ENCODE peak calls at places on chromosomes 7 and 10, in seven cellular contexts. K is PC-3, T is fibroblast of lung, L is heart right ventricle, J is WERI-Rb-1, P is astrocyte, U is sigmoid colon. Q is an unnamed sample.

GRCh38 chr10:6275022-6275997 is 72.6 kb downstream of the PFKFB3 start:
- DNase-seq in K (peak; percentile 89), T (peak; percentile 95), L (peak; percentile 86), J (no peak), P (peak; percentile 99), U (peak; percentile 94), Q (peak; percentile 99)

GRCh38 chr10:92572362-92573090 is 1.4 kb downstream of the IDE start:
- DNase-seq in K (peak; percentile 9), T (no peak), L (peak; percentile 6), J (peak; percentile 65), P (peak; percentile 6), U (no peak), Q (peak; percentile 15)

GRCh38 chr7:8305625-8306388 is 43.8 kb upstream of the ICA1 start:
- DNase-seq in K (peak; percentile 31), T (no peak), L (no peak), J (no peak), P (no peak), U (no peak), Q (peak; percentile 8)

GRCh38 chr10:101052285-101052684 is 9.5 kb upstream of the KAZALD1 start:
- DNase-seq in K (peak; percentile 78), T (peak; percentile 77), L (no peak), J (no peak), P (peak; percentile 69), U (no peak), Q (peak; percentile 67)

GRCh38 chr7:91759205-91759863 is 121.2 kb downstream of the MTERF1 start:
- DNase-seq in K (peak; percentile 93), T (peak; percentile 54), L (no peak), J (no peak), P (peak; percentile 22), U (no peak), Q (peak; percentile 89)

GRCh38 chr10:35554461-35555056 is 50.6 kb upstream of the GJD4 start:
- DNase-seq in K (no peak), T (no peak), L (no peak), J (no peak), P (no peak), U (no peak), Q (no peak)

GRCh38 chr7:69599211-69599878 is 1.1 kb downstream of the AUTS2 start:
- DNase-seq in K (no peak), T (peak; percentile 9), L (no peak), J (peak; percentile 16), P (peak; percentile 8), U (peak; percentile 67), Q (no peak)

GRCh38 chr10:18666810-18667209 is 7.6 kb downstream of the ARL5B start:
- DNase-seq in K (peak; percentile 76), T (peak; percentile 83), L (no peak), J (no peak), P (peak; percentile 84), U (no peak), Q (peak; percentile 97)

GRCh38 chr10:22544325-22545068 is 169.9 kb downstream of the PIP4K2A start:
- DNase-seq in K (no peak), T (no peak), L (no peak), J (no peak), P (no peak), U (no peak), Q (no peak)

GRCh38 chr7:41054960-41055700 is 647.8 kb downstream of the INHBA start:
- DNase-seq in K (no peak), T (peak; percentile 16), L (no peak), J (no peak), P (no peak), U (no peak), Q (no peak)

GRCh38 chr7:118169146-118169545 is 14.8 kb upstream of the LSM8 start:
- DNase-seq in K (peak; percentile 4), T (no peak), L (no peak), J (no peak), P (no peak), U (no peak), Q (peak; percentile 29)

GRCh38 chr10:102665904-102666509 is 21.7 kb downstream of the TRIM8 start:
- DNase-seq in K (no peak), T (no peak), L (no peak), J (no peak), P (no peak), U (no peak), Q (peak; percentile 39)

GRCh38 chr7:97013025-97013424 is 7.7 kb downstream of the DLX6 start:
- DNase-seq in K (no peak), T (no peak), L (no peak), J (no peak), P (no peak), U (no peak), Q (no peak)

GRCh38 chr10:79137826-79138225 is 69.1 kb downstream of the ZMIZ1 start:
- DNase-seq in K (no peak), T (peak; percentile 57), L (no peak), J (no peak), P (peak; percentile 68), U (peak; percentile 79), Q (no peak)

GRCh38 chr7:92682767-92683539 is 92.8 kb upstream of the FAM133B start:
- DNase-seq in K (peak; percentile 33), T (peak; percentile 12), L (no peak), J (no peak), P (peak; percentile 41), U (no peak), Q (no peak)

GRCh38 chr7:23403970-23404369 is 66.3 kb downstream of the IGF2BP3 start:
- DNase-seq in K (no peak), T (no peak), L (no peak), J (no peak), P (no peak), U (no peak), Q (no peak)

GRCh38 chr7:150716368-150716767 is at the start of gene GIMAP1:
- DNase-seq in K (no peak), T (no peak), L (peak; percentile 78), J (no peak), P (no peak), U (no peak), Q (no peak)

GRCh38 chr7:150715293-150715692 is 1.1 kb upstream of the GIMAP1 start:
- DNase-seq in K (no peak), T (no peak), L (no peak), J (no peak), P (no peak), U (no peak), Q (no peak)

GRCh38 chr7:150716939-150717338 is 526 bp downstream of the GIMAP1 start:
- DNase-seq in K (no peak), T (no peak), L (no peak), J (no peak), P (no peak), U (no peak), Q (no peak)

GRCh38 chr7:150717821-150718420 is 1.5 kb downstream of the GIMAP1 start:
- DNase-seq in K (no peak), T (no peak), L (no peak), J (peak; percentile 25), P (no peak), U (no peak), Q (no peak)

GRCh38 chr7:150715738-150716137 is 675 bp upstream of the GIMAP1 start:
- DNase-seq in K (no peak), T (no peak), L (no peak), J (no peak), P (no peak), U (no peak), Q (no peak)
- H3K4me3 ChIP-seq in K (no peak overlapping the region), T (no peak overlapping the region), L (peak overlapping the region; percentile 61), J (no peak overlapping the region), P (no peak overlapping the region), U (no peak overlapping the region), Q (no peak overlapping the region)

GRCh38 chr10:30134546-30134945 is 75.2 kb upstream of the JCAD start:
- DNase-seq in K (no peak), T (no peak), L (no peak), J (no peak), P (no peak), U (no peak), Q (no peak)

DNA sequence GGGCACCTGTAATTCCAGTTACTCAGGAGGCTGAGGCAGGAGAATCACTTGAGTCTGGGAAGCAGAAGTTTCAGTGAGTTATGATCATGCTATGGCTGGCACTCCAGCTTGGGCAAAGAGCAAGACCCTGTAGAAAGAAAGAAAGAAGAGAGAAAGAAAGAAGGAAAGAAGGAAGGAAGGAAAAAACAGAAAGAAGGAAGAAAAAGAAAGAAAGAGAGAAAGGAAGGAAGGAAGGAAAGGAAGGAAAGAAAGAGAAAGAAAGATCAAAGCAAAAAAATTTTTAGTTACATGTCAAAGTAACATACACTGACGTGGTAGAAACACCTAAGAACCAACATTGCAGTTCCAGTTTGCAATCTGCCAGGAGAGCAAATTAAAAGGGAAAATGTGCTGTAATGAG is 73.8 kb upstream of the JCAD start:
- DNase-seq in K (no peak), T (no peak), L (no peak), J (no peak), P (no peak), U (no peak), Q (no peak)
- H3K36me3 ChIP-seq in K (no peaks in the 10 kb centered on the region), T (no peaks in the 10 kb centered on the region), L (no peaks in the 10 kb centered on the region), J (no peaks in the 10 kb centered on the region), P (no peaks in the 10 kb centered on the region), U (no peaks in the 10 kb centered on the region), Q (no peaks in the 10 kb centered on the region)

GRCh38 chr7:30478349-30479228 is at the start of gene NOD1:
- DNase-seq in K (peak; percentile 78), T (peak; percentile 77), L (peak; percentile 78), J (peak; percentile 56), P (peak; percentile 63), U (peak; percentile 86), Q (peak; percentile 57)

GRCh38 chr7:30474893-30475292 is 3.7 kb downstream of the NOD1 start:
- DNase-seq in K (no peak), T (peak; percentile 92), L (no peak), J (no peak), P (peak; percentile 96), U (peak; percentile 72), Q (no peak)

GRCh38 chr7:30474485-30474884 is 4.1 kb downstream of the NOD1 start:
- DNase-seq in K (no peak), T (no peak), L (no peak), J (no peak), P (no peak), U (peak; percentile 25), Q (no peak)

GRCh38 chr7:30475580-30475979 is 3.0 kb downstream of the NOD1 start:
- DNase-seq in K (no peak), T (no peak), L (no peak), J (no peak), P (peak; percentile 42), U (no peak), Q (no peak)

DNA sequence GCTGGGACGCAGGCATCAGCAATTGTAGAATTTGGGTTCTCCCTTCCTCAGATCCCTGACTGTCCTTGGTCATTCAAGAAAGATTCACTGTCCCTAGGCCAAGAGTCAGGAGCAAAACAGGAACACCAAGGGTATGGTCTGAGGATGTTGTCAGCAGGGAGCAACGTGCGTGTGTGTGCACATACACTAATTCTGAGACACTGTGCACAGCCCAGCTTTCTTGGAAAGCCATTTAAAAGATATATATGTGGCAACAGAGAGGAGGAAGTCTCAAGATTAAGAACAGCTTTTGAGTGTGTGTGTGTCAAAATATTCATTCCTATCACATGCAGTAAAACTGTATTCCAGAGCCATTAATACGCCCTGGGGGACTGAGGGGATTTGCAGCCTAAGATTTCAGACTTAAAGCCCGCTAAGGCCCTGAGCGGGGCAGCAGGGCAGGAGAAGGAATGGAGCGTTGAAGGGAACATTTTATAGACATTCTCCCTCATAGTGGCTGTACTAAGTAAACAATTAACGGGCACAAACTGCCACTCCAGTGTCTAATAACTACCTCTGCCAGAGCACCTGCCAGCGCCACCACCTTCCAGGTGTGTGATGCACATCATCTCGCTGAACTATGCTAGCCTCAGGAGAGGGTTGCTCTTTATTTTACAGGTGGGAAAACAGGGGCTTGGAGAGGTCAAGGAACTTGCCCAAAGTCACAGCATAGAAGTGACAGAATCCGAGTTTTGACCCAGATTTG is 2.0 kb downstream of the NOD1 start:
- DNase-seq in K (no peak), T (no peak), L (no peak), J (no peak), P (no peak), U (peak; percentile 54), Q (no peak)
- TF ChIP-seq CTCF in K (no peak), T (no peak), L (no peak), J (no peak), P (no peak), U (no peak), Q (no peak)

GRCh38 chr7:57403601-57404342 is 46.2 kb upstream of the ZNF716 start:
- DNase-seq in K (peak; percentile 28), T (no peak), L (peak; percentile 79), J (no peak), P (no peak), U (no peak), Q (no peak)
- H3K4me3 ChIP-seq in K (peak overlapping the region; percentile 60), T (no peak overlapping the region), L (peak overlapping the region; percentile 56), J (no peak overlapping the region), P (no peak overlapping the region), U (no peak overlapping the region), Q (no peak overlapping the region)

Q was measured in bronchial epithelial cell.